ENCODE peak calls at places on chromosomes 6 and 20, in eight cellular contexts. One of them, this sample, is unnamed.
A peak's percentile ranks its signal among the peaks of the same experiment; 100 is the strongest.

GRCh38 chr6:151370509-151371078 is 20.8 kb downstream of the ZBTB2 start:
- DNase-seq in HEK293T: no peak
- DNase-seq in Calu3: no peak
- DNase-seq in right cardiac atrium: no peak
- DNase-seq in CD4-positive, alpha-beta memory T cell: no peak
- DNase-seq in T-cell: no peak
- DNase-seq in body of pancreas: no peak
- DNase-seq in AG10803: no peak
- DNase-seq in this sample: peak; percentile 14

GRCh38 chr6:41228616-41229015 is 467 bp downstream of the TREML4 start:
- DNase-seq in body of pancreas: no peak
- DNase-seq in Calu3: no peak
- DNase-seq in CD4-positive, alpha-beta memory T cell: no peak
- DNase-seq in right cardiac atrium: no peak
- DNase-seq in T-cell: no peak
- DNase-seq in HEK293T: peak; percentile 28
- DNase-seq in AG10803: peak; percentile 2
- DNase-seq in this sample: no peak

GRCh38 chr6:145070791-145071190 is 664.5 kb downstream of the EPM2A start:
- DNase-seq in AG10803: peak; percentile 74
- DNase-seq in body of pancreas: no peak
- DNase-seq in right cardiac atrium: no peak
- DNase-seq in T-cell: no peak
- DNase-seq in Calu3: no peak
- DNase-seq in HEK293T: no peak
- DNase-seq in CD4-positive, alpha-beta memory T cell: no peak
- DNase-seq in this sample: peak; percentile 32

GRCh38 chr6:34386316-34387137 is 5.9 kb downstream of the NUDT3 start:
- DNase-seq in Calu3: no peak
- DNase-seq in T-cell: no peak
- DNase-seq in AG10803: peak; percentile 94
- DNase-seq in CD4-positive, alpha-beta memory T cell: no peak
- DNase-seq in right cardiac atrium: no peak
- DNase-seq in HEK293T: no peak
- DNase-seq in body of pancreas: peak; percentile 10
- DNase-seq in this sample: peak; percentile 51

GRCh38 chr6:32167761-32168262 is 3.4 kb downstream of the EGFL8 start:
- DNase-seq in AG10803: no peak
- DNase-seq in Calu3: no peak
- DNase-seq in CD4-positive, alpha-beta memory T cell: no peak
- DNase-seq in T-cell: no peak
- DNase-seq in HEK293T: no peak
- DNase-seq in body of pancreas: no peak
- DNase-seq in right cardiac atrium: no peak
- DNase-seq in this sample: no peak

GRCh38 chr6:116680880-116681672 is at the start of gene KPNA5:
- DNase-seq in body of pancreas: peak; percentile 90
- DNase-seq in Calu3: peak; percentile 91
- DNase-seq in CD4-positive, alpha-beta memory T cell: peak; percentile 89
- DNase-seq in T-cell: peak; percentile 84
- DNase-seq in AG10803: peak; percentile 87
- DNase-seq in HEK293T: peak; percentile 92
- DNase-seq in right cardiac atrium: peak; percentile 97
- DNase-seq in this sample: peak; percentile 95

GRCh38 chr20:53922901-53923314 is 147.5 kb downstream of the BCAS1 start:
- DNase-seq in AG10803: peak; percentile 55
- DNase-seq in body of pancreas: peak; percentile 43
- DNase-seq in HEK293T: no peak
- DNase-seq in Calu3: no peak
- DNase-seq in right cardiac atrium: no peak
- DNase-seq in T-cell: no peak
- DNase-seq in CD4-positive, alpha-beta memory T cell: no peak
- DNase-seq in this sample: peak; percentile 58

GRCh38 chr20:573414-574296 is 30.1 kb upstream of the CSNK2A1 start:
- DNase-seq in HEK293T: no peak
- DNase-seq in right cardiac atrium: no peak
- DNase-seq in Calu3: no peak
- DNase-seq in body of pancreas: no peak
- DNase-seq in T-cell: no peak
- DNase-seq in AG10803: no peak
- DNase-seq in CD4-positive, alpha-beta memory T cell: no peak
- DNase-seq in this sample: no peak

GRCh38 chr6:97394160-97394748 is 111.2 kb upstream of the MMS22L start:
- DNase-seq in right cardiac atrium: no peak
- DNase-seq in Calu3: peak; percentile 68
- DNase-seq in HEK293T: peak; percentile 57
- DNase-seq in CD4-positive, alpha-beta memory T cell: peak; percentile 57
- DNase-seq in AG10803: peak; percentile 52
- DNase-seq in body of pancreas: peak; percentile 57
- DNase-seq in T-cell: no peak
- DNase-seq in this sample: peak; percentile 58

GRCh38 chr6:43627008-43627825 is 1.8 kb downstream of the GTPBP2 start:
- DNase-seq in AG10803: peak; percentile 97
- DNase-seq in CD4-positive, alpha-beta memory T cell: no peak
- DNase-seq in HEK293T: peak; percentile 36
- DNase-seq in T-cell: no peak
- DNase-seq in Calu3: peak; percentile 90
- DNase-seq in body of pancreas: peak; percentile 92
- DNase-seq in right cardiac atrium: peak; percentile 65
- DNase-seq in this sample: peak; percentile 87

This sample was measured in GM03348.